ENCODE peak calls at places on chromosome 4, in ten cellular contexts. One of them, this sample, is unnamed.
A peak's percentile ranks its signal among the peaks of the same experiment; 100 is the strongest.

GRCh38 chr4:6884341-6884870 is 25.2 kb upstream of the TBC1D14 start:
- DNase-seq in GM23338: peak; percentile 66
- DNase-seq in spleen: no peak
- DNase-seq in stomach: no peak
- DNase-seq in esophagus muscularis mucosa: no peak
- DNase-seq in breast epithelium: no peak
- DNase-seq in sigmoid colon: no peak
- DNase-seq in transverse colon: no peak
- DNase-seq in GM12878: no peak
- DNase-seq in suprapubic skin: no peak
- DNase-seq in this sample: no peak

GRCh38 chr4:182289809-182290208 is 46.6 kb downstream of the TENM3 start:
- DNase-seq in GM23338: peak; percentile 38
- DNase-seq in spleen: no peak
- DNase-seq in stomach: no peak
- DNase-seq in esophagus muscularis mucosa: no peak
- DNase-seq in breast epithelium: no peak
- DNase-seq in sigmoid colon: no peak
- DNase-seq in transverse colon: no peak
- DNase-seq in GM12878: no peak
- DNase-seq in suprapubic skin: no peak
- DNase-seq in this sample: no peak

GRCh38 chr4:24489870-24490269 is 94.5 kb downstream of the DHX15 start:
- DNase-seq in GM23338: no peak
- DNase-seq in spleen: no peak
- DNase-seq in stomach: no peak
- DNase-seq in esophagus muscularis mucosa: no peak
- DNase-seq in breast epithelium: no peak
- DNase-seq in sigmoid colon: peak; percentile 71
- DNase-seq in transverse colon: no peak
- DNase-seq in GM12878: no peak
- DNase-seq in suprapubic skin: no peak
- DNase-seq in this sample: no peak

GRCh38 chr4:45679411-45679810 is 444.4 kb downstream of the GABRG1 start:
- DNase-seq in GM23338: no peak
- DNase-seq in spleen: no peak
- DNase-seq in stomach: no peak
- DNase-seq in esophagus muscularis mucosa: no peak
- DNase-seq in breast epithelium: no peak
- DNase-seq in sigmoid colon: no peak
- DNase-seq in transverse colon: no peak
- DNase-seq in GM12878: no peak
- DNase-seq in suprapubic skin: no peak
- DNase-seq in this sample: no peak

GRCh38 chr4:83308672-83309071 is 24.1 kb upstream of the COQ2 start:
- DNase-seq in GM23338: peak; percentile 65
- DNase-seq in spleen: no peak
- DNase-seq in stomach: no peak
- DNase-seq in esophagus muscularis mucosa: no peak
- DNase-seq in breast epithelium: no peak
- DNase-seq in sigmoid colon: no peak
- DNase-seq in transverse colon: peak; percentile 13
- DNase-seq in GM12878: no peak
- DNase-seq in suprapubic skin: no peak
- DNase-seq in this sample: no peak

GRCh38 chr4:77219266-77219665 is 62.3 kb downstream of the CCNG2 start:
- DNase-seq in GM23338: no peak
- DNase-seq in spleen: no peak
- DNase-seq in stomach: no peak
- DNase-seq in esophagus muscularis mucosa: no peak
- DNase-seq in breast epithelium: no peak
- DNase-seq in sigmoid colon: no peak
- DNase-seq in transverse colon: no peak
- DNase-seq in GM12878: no peak
- DNase-seq in suprapubic skin: no peak
- DNase-seq in this sample: no peak

GRCh38 chr4:95835672-95836071 is 4.2 kb upstream of the PDHA2 start:
- DNase-seq in GM23338: peak; percentile 73
- DNase-seq in spleen: no peak
- DNase-seq in stomach: no peak
- DNase-seq in esophagus muscularis mucosa: no peak
- DNase-seq in breast epithelium: no peak
- DNase-seq in sigmoid colon: no peak
- DNase-seq in transverse colon: no peak
- DNase-seq in GM12878: no peak
- DNase-seq in suprapubic skin: no peak
- DNase-seq in this sample: no peak

GRCh38 chr4:92234393-92235176 is 69.2 kb upstream of the GRID2 start:
- DNase-seq in GM23338: no peak
- DNase-seq in spleen: no peak
- DNase-seq in stomach: no peak
- DNase-seq in esophagus muscularis mucosa: no peak
- DNase-seq in breast epithelium: no peak
- DNase-seq in sigmoid colon: no peak
- DNase-seq in transverse colon: no peak
- DNase-seq in GM12878: no peak
- DNase-seq in suprapubic skin: no peak
- DNase-seq in this sample: peak; percentile 96

DNA sequence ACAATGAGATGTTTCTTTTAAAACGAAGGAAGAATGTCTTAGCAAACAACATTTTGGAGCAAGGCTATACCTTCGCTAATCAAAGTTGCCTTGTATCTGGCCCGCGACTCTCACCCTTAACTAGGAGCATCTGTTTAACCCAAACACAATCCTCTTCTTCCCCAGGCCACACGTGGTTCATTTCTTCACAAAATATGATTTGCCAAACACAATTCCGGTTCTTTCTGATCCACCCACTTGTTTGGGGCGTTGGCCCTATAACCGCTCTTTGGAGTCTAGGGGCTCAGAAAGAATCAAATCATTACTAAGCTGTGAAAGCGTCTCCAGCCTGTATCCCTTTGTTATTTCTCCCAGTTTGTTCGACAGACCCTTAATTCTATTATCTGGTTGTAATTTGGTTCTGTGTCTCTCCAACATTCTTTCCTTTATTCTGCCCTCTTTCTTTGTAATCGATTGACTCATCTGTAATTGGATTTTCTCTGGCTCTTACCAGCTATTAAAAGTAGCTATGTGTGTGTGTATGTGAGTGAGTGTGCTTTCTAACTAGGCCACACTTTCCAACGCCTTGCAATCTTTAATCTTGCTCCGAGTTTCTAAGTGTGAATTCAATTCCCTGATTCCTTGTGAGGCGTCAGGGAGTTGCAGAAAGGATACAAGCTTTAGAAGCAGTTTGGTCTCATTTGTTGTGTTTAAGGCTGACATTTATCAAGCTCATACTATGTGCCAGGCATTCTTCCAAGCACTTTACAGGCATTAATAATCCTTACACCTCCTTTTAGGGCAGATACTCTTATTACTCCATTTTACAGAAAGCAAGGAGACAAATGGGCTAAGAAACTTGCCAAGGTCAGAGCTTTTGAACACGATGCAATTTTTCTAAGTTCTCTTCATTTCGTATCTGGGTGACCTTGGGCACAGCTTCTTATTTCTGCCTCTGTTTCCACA is 138.6 kb upstream of the CPEB2 start:
- DNase-seq in GM23338: no peak
- DNase-seq in spleen: no peak
- DNase-seq in stomach: no peak
- DNase-seq in esophagus muscularis mucosa: no peak
- DNase-seq in breast epithelium: no peak
- DNase-seq in sigmoid colon: no peak
- DNase-seq in transverse colon: no peak
- DNase-seq in GM12878: no peak
- DNase-seq in suprapubic skin: no peak
- DNase-seq in this sample: no peak
- TF ChIP-seq POLR2AphosphoS5 in GM23338: no peak
- TF ChIP-seq POLR2AphosphoS5 in spleen: no peak
- TF ChIP-seq POLR2AphosphoS5 in stomach: no peak
- TF ChIP-seq POLR2AphosphoS5 in esophagus muscularis mucosa: no peak
- TF ChIP-seq POLR2AphosphoS5 in breast epithelium: no peak
- TF ChIP-seq POLR2AphosphoS5 in sigmoid colon: no peak
- TF ChIP-seq POLR2AphosphoS5 in transverse colon: no peak
- TF ChIP-seq POLR2AphosphoS5 in GM12878: no peak
- TF ChIP-seq POLR2AphosphoS5 in suprapubic skin: no peak
- TF ChIP-seq POLR2AphosphoS5 in this sample: no peak

GRCh38 chr4:15332377-15332776 is 95.5 kb upstream of the C1QTNF7 start:
- DNase-seq in GM23338: no peak
- DNase-seq in spleen: no peak
- DNase-seq in stomach: no peak
- DNase-seq in esophagus muscularis mucosa: no peak
- DNase-seq in breast epithelium: no peak
- DNase-seq in sigmoid colon: no peak
- DNase-seq in transverse colon: no peak
- DNase-seq in GM12878: no peak
- DNase-seq in suprapubic skin: no peak
- DNase-seq in this sample: no peak

GRCh38 chr4:15331930-15332329 is 95.9 kb upstream of the C1QTNF7 start:
- DNase-seq in GM23338: no peak
- DNase-seq in spleen: no peak
- DNase-seq in stomach: no peak
- DNase-seq in esophagus muscularis mucosa: no peak
- DNase-seq in breast epithelium: no peak
- DNase-seq in sigmoid colon: no peak
- DNase-seq in transverse colon: no peak
- DNase-seq in GM12878: no peak
- DNase-seq in suprapubic skin: no peak
- DNase-seq in this sample: no peak

GRCh38 chr4:15322016-15322415 is 105.8 kb upstream of the C1QTNF7 start:
- DNase-seq in GM23338: no peak
- DNase-seq in spleen: no peak
- DNase-seq in stomach: no peak
- DNase-seq in esophagus muscularis mucosa: no peak
- DNase-seq in breast epithelium: no peak
- DNase-seq in sigmoid colon: no peak
- DNase-seq in transverse colon: no peak
- DNase-seq in GM12878: no peak
- DNase-seq in suprapubic skin: no peak
- DNase-seq in this sample: no peak

GRCh38 chr4:15325987-15326386 is 101.8 kb upstream of the C1QTNF7 start:
- DNase-seq in GM23338: no peak
- DNase-seq in spleen: no peak
- DNase-seq in stomach: no peak
- DNase-seq in esophagus muscularis mucosa: no peak
- DNase-seq in breast epithelium: no peak
- DNase-seq in sigmoid colon: no peak
- DNase-seq in transverse colon: peak; percentile 15
- DNase-seq in GM12878: no peak
- DNase-seq in suprapubic skin: no peak
- DNase-seq in this sample: no peak

DNA sequence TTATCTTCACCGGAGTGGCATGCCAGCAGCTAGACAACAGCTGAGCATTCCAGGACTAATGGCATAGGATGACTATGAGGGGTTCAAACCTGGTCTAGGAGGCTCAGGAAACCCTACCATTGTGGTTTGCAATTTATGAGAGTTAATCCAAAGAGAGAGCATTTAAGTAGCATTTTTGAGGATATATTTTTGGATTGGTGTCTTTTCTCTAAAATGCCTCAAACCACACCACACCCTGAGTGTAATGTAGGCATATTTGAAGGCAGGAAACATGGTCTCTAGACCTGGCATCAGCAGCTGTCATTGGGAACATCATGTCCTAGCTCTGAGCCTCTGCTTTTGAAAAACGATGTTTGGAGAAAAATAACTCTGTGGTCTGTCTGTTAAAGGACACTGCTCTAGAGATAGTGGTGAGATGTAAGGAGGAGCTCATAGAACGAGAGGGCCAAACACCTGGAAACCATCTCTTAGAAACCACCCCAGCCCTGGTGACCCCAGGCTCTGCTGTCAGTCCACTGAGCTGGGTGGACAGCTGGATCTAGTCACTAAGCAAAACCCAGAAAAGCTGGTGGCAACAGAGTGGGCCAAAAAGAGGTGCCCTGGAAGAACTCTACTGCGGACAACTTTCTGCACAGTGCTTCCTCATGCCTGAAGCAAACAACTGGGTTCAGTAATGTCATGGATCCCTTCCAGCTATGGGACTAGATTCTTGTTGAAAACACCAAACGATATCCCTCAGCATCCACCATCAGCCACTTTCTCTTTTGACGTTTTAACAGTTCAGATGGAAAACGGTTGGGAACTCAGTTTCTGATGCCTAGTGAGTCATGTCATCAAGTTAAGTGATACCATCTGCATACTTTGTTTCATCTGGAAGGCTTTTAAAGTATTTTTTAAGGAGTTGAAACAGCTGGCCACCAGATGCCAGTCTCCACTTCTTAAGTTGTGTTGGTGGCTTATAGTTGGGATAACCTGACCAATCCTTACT is 100.2 kb upstream of the C1QTNF7 start:
- DNase-seq in GM23338: no peak
- DNase-seq in spleen: no peak
- DNase-seq in stomach: no peak
- DNase-seq in esophagus muscularis mucosa: no peak
- DNase-seq in breast epithelium: no peak
- DNase-seq in sigmoid colon: no peak
- DNase-seq in transverse colon: no peak
- DNase-seq in GM12878: no peak
- DNase-seq in suprapubic skin: no peak
- DNase-seq in this sample: no peak
- TF ChIP-seq POLR2AphosphoS5 in GM23338: no peak
- TF ChIP-seq POLR2AphosphoS5 in spleen: no peak
- TF ChIP-seq POLR2AphosphoS5 in stomach: no peak
- TF ChIP-seq POLR2AphosphoS5 in esophagus muscularis mucosa: no peak
- TF ChIP-seq POLR2AphosphoS5 in breast epithelium: no peak
- TF ChIP-seq POLR2AphosphoS5 in sigmoid colon: peak; percentile 35
- TF ChIP-seq POLR2AphosphoS5 in transverse colon: no peak
- TF ChIP-seq POLR2AphosphoS5 in GM12878: no peak
- TF ChIP-seq POLR2AphosphoS5 in suprapubic skin: no peak
- TF ChIP-seq POLR2AphosphoS5 in this sample: no peak

GRCh38 chr4:54625391-54625790 is 32.4 kb upstream of the KIT start:
- DNase-seq in GM23338: no peak
- DNase-seq in spleen: no peak
- DNase-seq in stomach: no peak
- DNase-seq in esophagus muscularis mucosa: no peak
- DNase-seq in breast epithelium: no peak
- DNase-seq in sigmoid colon: no peak
- DNase-seq in transverse colon: no peak
- DNase-seq in GM12878: no peak
- DNase-seq in suprapubic skin: no peak
- DNase-seq in this sample: no peak
- TF ChIP-seq POLR2AphosphoS5 in GM23338: no peak
- TF ChIP-seq POLR2AphosphoS5 in spleen: no peak
- TF ChIP-seq POLR2AphosphoS5 in stomach: no peak
- TF ChIP-seq POLR2AphosphoS5 in esophagus muscularis mucosa: no peak
- TF ChIP-seq POLR2AphosphoS5 in breast epithelium: no peak
- TF ChIP-seq POLR2AphosphoS5 in sigmoid colon: no peak
- TF ChIP-seq POLR2AphosphoS5 in transverse colon: no peak
- TF ChIP-seq POLR2AphosphoS5 in GM12878: no peak
- TF ChIP-seq POLR2AphosphoS5 in suprapubic skin: no peak
- TF ChIP-seq POLR2AphosphoS5 in this sample: no peak

DNA sequence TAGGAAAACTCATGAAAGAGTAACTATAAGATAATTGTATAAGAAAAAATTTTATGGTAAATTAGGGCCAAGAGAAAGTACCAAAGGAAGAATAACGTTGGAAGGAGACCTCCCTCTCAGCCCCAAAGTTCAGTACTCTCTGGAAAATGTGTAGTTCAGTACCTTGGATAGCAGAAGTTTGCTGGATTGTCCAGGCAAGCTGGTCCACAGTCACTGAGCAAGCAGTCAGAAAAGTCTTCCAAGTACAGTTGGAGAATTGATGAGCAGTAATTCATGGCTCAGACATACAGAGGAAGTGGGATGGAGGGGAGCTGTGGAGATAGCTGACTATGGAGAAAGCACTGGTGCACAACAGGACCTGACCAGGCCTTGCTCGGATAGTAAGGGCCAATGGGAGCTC is 598.2 kb upstream of the NDST4 start:
- DNase-seq in GM23338: peak; percentile 24
- DNase-seq in spleen: no peak
- DNase-seq in stomach: no peak
- DNase-seq in esophagus muscularis mucosa: no peak
- DNase-seq in breast epithelium: no peak
- DNase-seq in sigmoid colon: no peak
- DNase-seq in transverse colon: no peak
- DNase-seq in GM12878: no peak
- DNase-seq in suprapubic skin: no peak
- DNase-seq in this sample: no peak
- TF ChIP-seq POLR2AphosphoS5 in GM23338: no peak
- TF ChIP-seq POLR2AphosphoS5 in spleen: no peak
- TF ChIP-seq POLR2AphosphoS5 in stomach: no peak
- TF ChIP-seq POLR2AphosphoS5 in esophagus muscularis mucosa: no peak
- TF ChIP-seq POLR2AphosphoS5 in breast epithelium: no peak
- TF ChIP-seq POLR2AphosphoS5 in sigmoid colon: no peak
- TF ChIP-seq POLR2AphosphoS5 in transverse colon: no peak
- TF ChIP-seq POLR2AphosphoS5 in GM12878: no peak
- TF ChIP-seq POLR2AphosphoS5 in suprapubic skin: no peak
- TF ChIP-seq POLR2AphosphoS5 in this sample: no peak

This sample was measured in SK-N-MC.